ENCODE peak calls at places on chromosome 3, in six cellular contexts. D is psoas muscle; L is anterior cingulate cortex; U is brain microvascular endothelial cell; R is activated T-cell treated with anti-CD3 and anti-CD28 coated beads, Interleukin-2, amount 50 U/mL, for 24 hours; Z is activated CD8-positive, alpha-beta memory T cell treated with anti-CD3 and anti-CD28 coated beads for 48 hours. P is an unnamed sample.
A peak's percentile ranks its signal among the peaks of the same experiment; 100 is the strongest.

GRCh38 chr3:128282392-128283196 is 129.3 kb downstream of the EEFSEC start:
- DNase-seq in U (peak; percentile 11), D (peak; percentile 77), Z (no peak), L (peak; percentile 8), R (no peak), P (peak; percentile 51)

GRCh38 chr3:44318929-44319328 is 19.6 kb upstream of the TCAIM start:
- DNase-seq in Z (no peak), D (no peak), L (no peak), U (no peak), R (no peak), P (no peak)

GRCh38 chr3:64450396-64450956 is 225.2 kb upstream of the PRICKLE2 start:
- DNase-seq in D (no peak), L (no peak), Z (no peak), U (no peak), R (no peak), P (no peak)

GRCh38 chr3:48088056-48088748 is 72.0 kb upstream of the MAP4 start:
- DNase-seq in R (no peak), D (no peak), L (peak; percentile 15), U (peak; percentile 8), Z (peak; percentile 16), P (peak; percentile 3)

GRCh38 chr3:124791142-124791541 is 60.9 kb downstream of the UMPS start:
- DNase-seq in U (no peak), Z (no peak), D (no peak), L (no peak), R (no peak), P (no peak)

GRCh38 chr3:128503164-128503651 is 10.2 kb upstream of the GATA2 start:
- DNase-seq in D (no peak), R (no peak), L (no peak), U (no peak), Z (no peak), P (no peak)

GRCh38 chr3:31132132-31132769 is 237.8 kb upstream of the GADL1 start:
- DNase-seq in U (peak; percentile 11), Z (no peak), L (no peak), R (no peak), D (no peak), P (peak; percentile 3)

GRCh38 chr3:121979734-121980449 is 42.2 kb downstream of the ILDR1 start:
- DNase-seq in U (no peak), R (no peak), D (no peak), L (no peak), Z (no peak), P (no peak)

GRCh38 chr3:106183762-106184391 is 315.1 kb upstream of the CBLB start:
- DNase-seq in U (peak; percentile 46), R (no peak), L (no peak), Z (no peak), D (no peak), P (no peak)

GRCh38 chr3:20047341-20047779 is 7.1 kb downstream of the KAT2B start:
- DNase-seq in D (no peak), R (no peak), U (no peak), L (no peak), Z (no peak), P (no peak)

GRCh38 chr3:105906834-105907233 is 38.0 kb upstream of the CBLB start:
- DNase-seq in D (peak; percentile 50), U (peak; percentile 29), R (no peak), Z (no peak), L (no peak), P (no peak)

GRCh38 chr3:129604942-129605592 is 1.4 kb downstream of the PLXND1 start:
- DNase-seq in Z (no peak), D (no peak), R (no peak), L (no peak), U (no peak), P (no peak)

GRCh38 chr3:188449421-188449820 is 295.5 kb downstream of the LPP start:
- DNase-seq in D (no peak), U (no peak), R (no peak), Z (no peak), L (no peak), P (no peak)

GRCh38 chr3:143247007-143247563 is 127.5 kb downstream of the CHST2 start:
- DNase-seq in D (no peak), Z (no peak), U (no peak), R (no peak), L (no peak), P (no peak)

GRCh38 chr3:42165211-42165610 is 74.1 kb downstream of the TRAK1 start:
- DNase-seq in L (no peak), D (no peak), U (no peak), R (no peak), Z (no peak), P (no peak)

GRCh38 chr3:187992609-187993008 is 161.3 kb upstream of the LPP start:
- DNase-seq in L (no peak), U (no peak), Z (no peak), R (no peak), D (no peak), P (no peak)

GRCh38 chr3:66378256-66378655 is 122.6 kb downstream of the LRIG1 start:
- DNase-seq in U (no peak), D (peak; percentile 56), R (no peak), L (no peak), Z (no peak), P (no peak)

GRCh38 chr3:194330160-194330559 is 21.0 kb downstream of the CPN2 start:
- DNase-seq in L (no peak), Z (no peak), U (no peak), D (peak; percentile 27), R (no peak), P (no peak)

GRCh38 chr3:156148946-156149348 is 28.6 kb downstream of the KCNAB1 start:
- DNase-seq in D (no peak), R (no peak), L (no peak), U (peak; percentile 48), Z (no peak), P (no peak)

GRCh38 chr3:19077388-19077787 is 70.9 kb upstream of the KCNH8 start:
- DNase-seq in U (no peak), D (no peak), Z (no peak), L (no peak), R (no peak), P (no peak)

GRCh38 chr3:194360568-194360967 is 9.0 kb downstream of the LRRC15 start:
- DNase-seq in U (no peak), D (no peak), R (no peak), Z (no peak), L (no peak), P (no peak)

GRCh38 chr3:134432236-134432635 is 53.5 kb downstream of the ANAPC13 start:
- DNase-seq in L (no peak), U (no peak), D (no peak), R (no peak), Z (no peak), P (no peak)

GRCh38 chr3:81965696-81966095 is 204.3 kb upstream of the GBE1 start:
- DNase-seq in Z (no peak), D (no peak), R (no peak), L (no peak), U (no peak), P (no peak)

GRCh38 chr3:71495708-71496472 is 87.6 kb downstream of the FOXP1 start:
- DNase-seq in Z (no peak), U (peak; percentile 96), D (no peak), L (no peak), R (no peak), P (no peak)

GRCh38 chr3:122183893-122184590 is 574 bp downstream of the CASR start:
- DNase-seq in D (no peak), L (no peak), R (no peak), Z (no peak), U (no peak), P (no peak)

GRCh38 chr3:159763466-159764210 is 225.0 kb upstream of the IL12A start:
- DNase-seq in Z (no peak), D (peak; percentile 75), R (peak; percentile 60), U (peak; percentile 91), L (peak; percentile 76), P (peak; percentile 94)

GRCh38 chr3:105518806-105519418 is 152.2 kb downstream of the ALCAM start:
- DNase-seq in Z (no peak), D (no peak), L (no peak), U (peak; percentile 39), R (no peak), P (peak; percentile 83)

GRCh38 chr3:159996959-159997358 is 8.3 kb downstream of the IL12A start:
- DNase-seq in L (no peak), R (no peak), D (no peak), Z (no peak), U (no peak), P (no peak)

GRCh38 chr3:194382196-194382891 is 12.8 kb upstream of the LRRC15 start:
- DNase-seq in L (no peak), D (no peak), Z (no peak), R (peak; percentile 8), U (no peak), P (no peak)

GRCh38 chr3:197001972-197002700 is 27.5 kb downstream of the MELTF start:
- DNase-seq in D (peak; percentile 57), R (peak; percentile 41), U (no peak), L (peak; percentile 36), Z (no peak), P (no peak)

GRCh38 chr3:140898340-140899180 is 43.1 kb upstream of the SLC25A36 start:
- DNase-seq in Z (no peak), R (no peak), U (peak; percentile 79), D (no peak), L (no peak), P (peak; percentile 68)

P was measured in COR-L47.